ENCODE peak calls at places on chromosomes 5 and 9, in four cellular contexts. D is Peyer's patch, L is A673, Y is left ventricle myocardium inferior. N is an unnamed sample.

GRCh38 chr9:6538666-6539071 is 106.9 kb downstream of the GLDC start:
- DNase-seq in D (no peak), L (no peak), Y (no peak), N (no peak)

GRCh38 chr9:95507456-95508241 is 9.1 kb downstream of the PTCH1 start:
- DNase-seq in D (peak; percentile 77), L (peak; percentile 65), Y (peak; percentile 52), N (peak; percentile 41)

GRCh38 chr5:179763215-179763945 is 30.4 kb upstream of the LTC4S start:
- DNase-seq in D (peak; percentile 88), L (peak; percentile 75), Y (peak; percentile 50), N (peak; percentile 56)

GRCh38 chr9:128201441-128202369 is 1.5 kb upstream of the DNM1 start:
- DNase-seq in D (no peak), L (peak; percentile 74), Y (no peak), N (no peak)

GRCh38 chr5:15391648-15392392 is 108.2 kb upstream of the FBXL7 start:
- DNase-seq in D (no peak), L (no peak), Y (no peak), N (no peak)

GRCh38 chr5:81428866-81429265 is 34.9 kb upstream of the ACOT12 start:
- DNase-seq in D (no peak), L (peak; percentile 26), Y (no peak), N (no peak)

GRCh38 chr5:107402881-107403280 is 267.9 kb downstream of the EFNA5 start:
- DNase-seq in D (no peak), L (peak; percentile 90), Y (no peak), N (no peak)

GRCh38 chr5:170603578-170604565 is 100.1 kb downstream of the KCNIP1 start:
- DNase-seq in D (no peak), L (peak; percentile 68), Y (peak; percentile 34), N (peak; percentile 3)

GRCh38 chr9:114462791-114463190 is 42.5 kb downstream of the WHRN start:
- DNase-seq in D (no peak), L (no peak), Y (no peak), N (no peak)

GRCh38 chr9:111605041-111605559 is 5.7 kb upstream of the PTGR1 start:
- DNase-seq in D (peak; percentile 86), L (no peak), Y (no peak), N (no peak)

GRCh38 chr9:127163409-127163808 is 41.0 kb upstream of the ANGPTL2 start:
- DNase-seq in D (no peak), L (peak; percentile 77), Y (no peak), N (no peak)

GRCh38 chr5:88727705-88728313 is 155.2 kb downstream of the MEF2C start:
- DNase-seq in D (no peak), L (peak; percentile 41), Y (no peak), N (no peak)

GRCh38 chr9:70080481-70081119 is 37.0 kb downstream of the MAMDC2 start:
- DNase-seq in D (no peak), L (no peak), Y (no peak), N (no peak)

GRCh38 chr5:9869616-9870288 is 239.6 kb upstream of the TAS2R1 start:
- DNase-seq in D (no peak), L (no peak), Y (no peak), N (no peak)

GRCh38 chr9:27524236-27524635 is at the start of gene IFNK:
- DNase-seq in D (no peak), L (no peak), Y (no peak), N (no peak)

GRCh38 chr5:40106847-40107246 is 572.9 kb upstream of the PTGER4 start:
- DNase-seq in D (no peak), L (no peak), Y (no peak), N (no peak)

GRCh38 chr5:145978672-145979071 is 42.3 kb downstream of the SH3RF2 start:
- DNase-seq in D (no peak), L (peak; percentile 51), Y (no peak), N (no peak)

GRCh38 chr9:124216474-124217176 is 41.1 kb upstream of the NEK6 start:
- DNase-seq in D (peak; percentile 88), L (no peak), Y (peak; percentile 46), N (peak; percentile 46)

GRCh38 chr5:113233606-113234005 is 201.2 kb downstream of the TSSK1B start:
- DNase-seq in D (no peak), L (no peak), Y (no peak), N (no peak)

GRCh38 chr9:135096408-135096885 is 9.0 kb downstream of the OLFM1 start:
- DNase-seq in D (no peak), L (no peak), Y (no peak), N (no peak)

GRCh38 chr9:104961238-104961637 is 33.3 kb upstream of the ABCA1 start:
- DNase-seq in D (peak; percentile 60), L (peak; percentile 85), Y (no peak), N (peak; percentile 17)

GRCh38 chr9:92196909-92197308 is 81.7 kb upstream of the SPTLC1 start:
- DNase-seq in D (no peak), L (no peak), Y (no peak), N (no peak)

GRCh38 chr5:44952376-44952775 is 143.6 kb downstream of the MRPS30 start:
- DNase-seq in D (no peak), L (peak; percentile 80), Y (no peak), N (no peak)

GRCh38 chr5:122153230-122153629 is 23.9 kb downstream of the ZNF474 start:
- DNase-seq in D (no peak), L (no peak), Y (no peak), N (no peak)

GRCh38 chr5:14325369-14325768 is 182.2 kb downstream of the TRIO start:
- DNase-seq in D (no peak), L (no peak), Y (no peak), N (no peak)

GRCh38 chr9:89920131-89920530 is 315.3 kb downstream of the GADD45G start:
- DNase-seq in D (no peak), L (no peak), Y (no peak), N (no peak)

GRCh38 chr5:181133610-181134231 is 2.8 kb upstream of the OR2V1 start:
- DNase-seq in D (peak; percentile 74), L (peak; percentile 24), Y (peak; percentile 80), N (no peak)

GRCh38 chr9:89305868-89306267 is 5.1 kb upstream of the CKS2 start:
- DNase-seq in D (no peak), L (no peak), Y (no peak), N (no peak)

GRCh38 chr9:93577045-93577939 is 908 bp downstream of the PHF2 start:
- DNase-seq in D (peak; percentile 53), L (peak; percentile 23), Y (peak; percentile 54), N (no peak)

GRCh38 chr5:180553530-180553929 is 37.8 kb downstream of the SCGB3A1 start:
- DNase-seq in D (no peak), L (no peak), Y (no peak), N (no peak)

GRCh38 chr5:14720236-14720923 is 55.9 kb downstream of the OTULIN start:
- DNase-seq in D (no peak), L (no peak), Y (no peak), N (no peak)

GRCh38 chr5:179700401-179700918 is 1.7 kb downstream of the CANX start:
- DNase-seq in D (peak; percentile 24), L (peak; percentile 14), Y (no peak), N (no peak)

GRCh38 chr5:67887648-67888047 is 327.9 kb upstream of the PIK3R1 start:
- DNase-seq in D (no peak), L (no peak), Y (no peak), N (no peak)

GRCh38 chr9:132114102-132114707 is 34.5 kb upstream of the MED27 start:
- DNase-seq in D (peak; percentile 68), L (peak; percentile 53), Y (peak; percentile 55), N (peak; percentile 45)

GRCh38 chr5:30040483-30041116 is 1152.9 kb upstream of the CDH6 start:
- DNase-seq in D (no peak), L (peak; percentile 90), Y (no peak), N (no peak)

GRCh38 chr9:34276772-34277171 is 52.3 kb downstream of the KIF24 start:
- DNase-seq in D (no peak), L (no peak), Y (no peak), N (no peak)

GRCh38 chr9:101478906-101479305 is 43.3 kb upstream of the ALDOB start:
- DNase-seq in D (no peak), L (no peak), Y (no peak), N (no peak)

GRCh38 chr5:158010831-158011230 is 151.9 kb upstream of the CLINT1 start:
- DNase-seq in D (no peak), L (no peak), Y (no peak), N (no peak)

GRCh38 chr9:122356627-122357026 is 14.2 kb upstream of the PTGS1 start:
- DNase-seq in D (no peak), L (no peak), Y (no peak), N (no peak)
- TF ChIP-seq CTCF in D (no peak), L (peak; percentile 46), Y (no peak), N (no peak)

GRCh38 chr9:107613314-107613713 is 123.7 kb upstream of the KLF4 start:
- DNase-seq in D (peak; percentile 56), L (no peak), Y (no peak), N (no peak)
- H3K4me3 ChIP-seq in D (no peak overlapping the region), L (no peak overlapping the region), Y (no peak overlapping the region), N (no peak overlapping the region)

DNA sequence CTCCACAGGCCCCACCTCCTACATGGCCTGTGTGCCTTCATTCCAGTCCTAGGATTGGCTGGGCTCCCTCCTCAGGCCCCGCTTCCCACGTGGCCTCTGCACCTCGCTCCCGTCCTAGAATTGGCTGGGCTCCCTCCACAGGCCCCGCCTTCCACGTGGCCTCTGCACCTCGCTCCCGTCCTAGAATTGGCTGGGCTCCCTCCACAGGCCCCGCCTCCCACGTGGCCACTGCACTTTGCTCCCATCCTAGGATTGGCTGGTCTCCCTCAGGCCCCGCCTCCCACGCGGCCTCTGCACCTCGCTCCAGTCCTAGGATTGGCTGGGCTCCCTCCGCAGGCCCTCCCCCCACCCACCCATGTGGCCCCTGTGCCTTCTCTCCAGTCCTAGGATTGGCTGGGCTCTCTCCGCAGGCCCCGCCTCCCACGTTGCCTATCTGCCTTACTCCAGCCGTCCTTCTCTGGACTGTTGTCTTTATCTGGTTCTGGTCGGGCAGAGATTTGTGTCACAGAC is 45.3 kb upstream of the CACNA1B start:
- DNase-seq in D (no peak), L (no peak), Y (no peak), N (no peak)
- H3K36me3 ChIP-seq in D (no peaks in the 10 kb centered on the region), L (peaks cover 8% of the 10 kb centered on the region), Y (peaks cover 66% of the 10 kb centered on the region), N (peaks cover 36% of the 10 kb centered on the region)

GRCh38 chr9:117392992-117393391 is 21.9 kb downstream of the ASTN2 start:
- DNase-seq in D (no peak), L (no peak), Y (no peak), N (no peak)
- TF ChIP-seq CTCF in D (no peak), L (no peak), Y (no peak), N (no peak)

DNA sequence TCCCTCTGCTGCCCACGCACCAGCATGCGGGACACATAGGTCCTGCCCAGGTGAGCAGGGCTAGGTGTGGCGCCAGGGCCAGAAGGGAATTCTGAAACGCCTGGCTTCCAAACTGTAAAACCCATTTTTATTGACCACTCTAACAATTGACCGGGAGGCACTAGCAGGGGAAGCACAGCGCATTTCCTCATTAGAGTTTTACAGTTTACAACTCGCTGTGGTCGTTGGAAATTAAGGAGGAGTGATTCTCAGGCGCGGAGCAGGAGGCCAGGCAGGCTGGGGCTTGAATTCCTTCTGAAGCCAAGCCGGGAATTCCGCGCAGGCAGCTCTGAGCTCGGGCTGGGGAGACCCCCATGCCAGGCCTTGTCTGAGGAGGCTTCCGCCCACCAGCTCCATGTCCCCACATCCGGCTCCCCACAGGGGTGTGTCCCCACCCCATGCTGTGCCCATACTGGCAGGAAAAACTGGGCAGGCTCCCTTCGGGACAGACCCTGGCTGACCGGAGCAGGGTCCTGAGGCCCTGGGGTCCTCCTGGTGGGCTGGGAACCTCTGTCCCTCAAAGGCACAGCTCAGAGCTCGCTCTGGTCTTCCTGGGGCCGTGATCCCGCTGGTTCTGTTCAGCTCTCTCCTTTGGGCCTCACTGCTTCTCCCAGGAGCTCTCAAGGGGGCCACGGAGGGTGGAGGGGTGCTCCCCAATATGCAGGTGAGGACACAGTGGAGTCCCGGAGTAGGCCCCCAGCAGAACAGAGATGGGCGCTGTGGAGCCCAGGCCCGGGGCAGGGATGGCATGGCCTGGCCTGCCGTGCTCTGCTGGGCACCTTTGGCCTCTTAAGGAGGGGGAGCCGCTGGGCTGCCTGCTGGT is 1.2 kb upstream of the NRARP start:
- DNase-seq in D (no peak), L (peak; percentile 69), Y (peak; percentile 15), N (no peak)
- H3K4me3 ChIP-seq in D (peak overlapping the region; percentile 29), L (peak overlapping the region; percentile 36), Y (peak overlapping the region; percentile 80), N (no peak overlapping the region)